ENCODE peak calls at places on chromosomes 6 and 20, in seven cellular contexts. One of them, this sample, is unnamed.

GRCh38 chr20:41183391-41183790 is 46.0 kb downstream of the PLCG1 start:
- DNase-seq in GM04503: no peak
- DNase-seq in GM10248: no peak
- DNase-seq in cardiac fibroblast: no peak
- DNase-seq in upper lobe of right lung: no peak
- DNase-seq in activated T-cell treated with anti-CD3 and anti-CD28 coated beads for 1 hour: no peak
- DNase-seq in Calu3: no peak
- DNase-seq in this sample: no peak

GRCh38 chr20:32024683-32025295 is 14.6 kb downstream of the CCM2L start:
- DNase-seq in cardiac fibroblast: no peak
- DNase-seq in GM04503: no peak
- DNase-seq in upper lobe of right lung: no peak
- DNase-seq in activated T-cell treated with anti-CD3 and anti-CD28 coated beads for 1 hour: no peak
- DNase-seq in Calu3: no peak
- DNase-seq in GM10248: no peak
- DNase-seq in this sample: no peak

GRCh38 chr20:58611236-58612020 is 39.7 kb upstream of the STX16 start:
- DNase-seq in activated T-cell treated with anti-CD3 and anti-CD28 coated beads for 1 hour: no peak
- DNase-seq in cardiac fibroblast: no peak
- DNase-seq in upper lobe of right lung: no peak
- DNase-seq in GM04503: no peak
- DNase-seq in GM10248: no peak
- DNase-seq in Calu3: peak
- DNase-seq in this sample: no peak

GRCh38 chr20:36462440-36463211 is 78.7 kb upstream of the MYL9 start:
- DNase-seq in GM04503: no peak
- DNase-seq in Calu3: peak
- DNase-seq in GM10248: no peak
- DNase-seq in activated T-cell treated with anti-CD3 and anti-CD28 coated beads for 1 hour: no peak
- DNase-seq in upper lobe of right lung: peak
- DNase-seq in cardiac fibroblast: peak
- DNase-seq in this sample: peak

GRCh38 chr20:54020348-54020747 is 50.0 kb downstream of the BCAS1 start:
- DNase-seq in GM04503: no peak
- DNase-seq in cardiac fibroblast: no peak
- DNase-seq in GM10248: no peak
- DNase-seq in activated T-cell treated with anti-CD3 and anti-CD28 coated beads for 1 hour: no peak
- DNase-seq in Calu3: no peak
- DNase-seq in upper lobe of right lung: no peak
- DNase-seq in this sample: no peak

GRCh38 chr6:159134701-159135364 is 34.4 kb upstream of the FNDC1 start:
- DNase-seq in Calu3: peak
- DNase-seq in activated T-cell treated with anti-CD3 and anti-CD28 coated beads for 1 hour: peak
- DNase-seq in GM04503: no peak
- DNase-seq in GM10248: peak
- DNase-seq in upper lobe of right lung: no peak
- DNase-seq in cardiac fibroblast: peak
- DNase-seq in this sample: peak

GRCh38 chr20:32155017-32155965 is 45.8 kb downstream of the TM9SF4 start:
- DNase-seq in GM10248: peak
- DNase-seq in Calu3: peak
- DNase-seq in GM04503: peak
- DNase-seq in activated T-cell treated with anti-CD3 and anti-CD28 coated beads for 1 hour: peak
- DNase-seq in cardiac fibroblast: peak
- DNase-seq in upper lobe of right lung: peak
- DNase-seq in this sample: peak

GRCh38 chr6:37554480-37554819 is 54.8 kb upstream of the CCDC167 start:
- DNase-seq in GM04503: no peak
- DNase-seq in cardiac fibroblast: peak
- DNase-seq in Calu3: peak
- DNase-seq in activated T-cell treated with anti-CD3 and anti-CD28 coated beads for 1 hour: no peak
- DNase-seq in GM10248: no peak
- DNase-seq in upper lobe of right lung: no peak
- DNase-seq in this sample: no peak

GRCh38 chr6:113758214-113758613 is 98.9 kb upstream of the MARCKS start:
- DNase-seq in activated T-cell treated with anti-CD3 and anti-CD28 coated beads for 1 hour: no peak
- DNase-seq in upper lobe of right lung: no peak
- DNase-seq in GM04503: no peak
- DNase-seq in Calu3: no peak
- DNase-seq in cardiac fibroblast: no peak
- DNase-seq in GM10248: no peak
- DNase-seq in this sample: no peak

GRCh38 chr20:47379433-47380150 is 23.1 kb upstream of the ZMYND8 start:
- DNase-seq in GM10248: no peak
- DNase-seq in activated T-cell treated with anti-CD3 and anti-CD28 coated beads for 1 hour: no peak
- DNase-seq in cardiac fibroblast: peak
- DNase-seq in upper lobe of right lung: no peak
- DNase-seq in GM04503: no peak
- DNase-seq in Calu3: no peak
- DNase-seq in this sample: no peak

GRCh38 chr6:122286512-122286911 is 112.9 kb upstream of the HSF2 start:
- DNase-seq in Calu3: no peak
- DNase-seq in activated T-cell treated with anti-CD3 and anti-CD28 coated beads for 1 hour: no peak
- DNase-seq in cardiac fibroblast: peak
- DNase-seq in GM10248: no peak
- DNase-seq in GM04503: no peak
- DNase-seq in upper lobe of right lung: no peak
- DNase-seq in this sample: no peak

GRCh38 chr6:9502991-9503761 is 911.7 kb downstream of the TFAP2A start:
- DNase-seq in upper lobe of right lung: no peak
- DNase-seq in activated T-cell treated with anti-CD3 and anti-CD28 coated beads for 1 hour: no peak
- DNase-seq in GM04503: peak
- DNase-seq in Calu3: no peak
- DNase-seq in GM10248: no peak
- DNase-seq in cardiac fibroblast: peak
- DNase-seq in this sample: no peak

GRCh38 chr6:18515767-18516166 is 128.6 kb downstream of the RNF144B start:
- DNase-seq in upper lobe of right lung: no peak
- DNase-seq in GM10248: no peak
- DNase-seq in GM04503: no peak
- DNase-seq in Calu3: no peak
- DNase-seq in activated T-cell treated with anti-CD3 and anti-CD28 coated beads for 1 hour: no peak
- DNase-seq in cardiac fibroblast: no peak
- DNase-seq in this sample: no peak

GRCh38 chr6:132812756-132813172 is 1.6 kb upstream of the RPS12 start:
- DNase-seq in Calu3: no peak
- DNase-seq in cardiac fibroblast: peak
- DNase-seq in activated T-cell treated with anti-CD3 and anti-CD28 coated beads for 1 hour: no peak
- DNase-seq in GM04503: no peak
- DNase-seq in upper lobe of right lung: no peak
- DNase-seq in GM10248: no peak
- DNase-seq in this sample: no peak

GRCh38 chr20:25041813-25042530 is 16.0 kb downstream of the ACSS1 start:
- DNase-seq in upper lobe of right lung: peak
- DNase-seq in activated T-cell treated with anti-CD3 and anti-CD28 coated beads for 1 hour: no peak
- DNase-seq in Calu3: no peak
- DNase-seq in cardiac fibroblast: no peak
- DNase-seq in GM10248: no peak
- DNase-seq in GM04503: no peak
- DNase-seq in this sample: no peak

GRCh38 chr6:83758533-83758932 is 49.6 kb upstream of the SNAP91 start:
- DNase-seq in cardiac fibroblast: no peak
- DNase-seq in activated T-cell treated with anti-CD3 and anti-CD28 coated beads for 1 hour: no peak
- DNase-seq in GM04503: no peak
- DNase-seq in GM10248: no peak
- DNase-seq in upper lobe of right lung: no peak
- DNase-seq in Calu3: no peak
- DNase-seq in this sample: no peak

GRCh38 chr6:90370493-90370959 is 73.9 kb upstream of the BACH2 start:
- DNase-seq in activated T-cell treated with anti-CD3 and anti-CD28 coated beads for 1 hour: no peak
- DNase-seq in cardiac fibroblast: no peak
- DNase-seq in upper lobe of right lung: no peak
- DNase-seq in GM04503: no peak
- DNase-seq in GM10248: no peak
- DNase-seq in Calu3: no peak
- DNase-seq in this sample: no peak

GRCh38 chr6:16694789-16695188 is 66.5 kb downstream of the ATXN1 start:
- DNase-seq in Calu3: no peak
- DNase-seq in cardiac fibroblast: no peak
- DNase-seq in GM04503: no peak
- DNase-seq in GM10248: peak
- DNase-seq in activated T-cell treated with anti-CD3 and anti-CD28 coated beads for 1 hour: no peak
- DNase-seq in upper lobe of right lung: no peak
- DNase-seq in this sample: no peak

GRCh38 chr20:4038047-4038459 is 22.7 kb upstream of the RNF24 start:
- DNase-seq in GM04503: peak
- DNase-seq in Calu3: peak
- DNase-seq in activated T-cell treated with anti-CD3 and anti-CD28 coated beads for 1 hour: peak
- DNase-seq in GM10248: peak
- DNase-seq in cardiac fibroblast: peak
- DNase-seq in upper lobe of right lung: peak
- DNase-seq in this sample: peak

GRCh38 chr20:59301343-59302007 is 1.1 kb downstream of the EDN3 start:
- DNase-seq in GM10248: no peak
- DNase-seq in GM04503: no peak
- DNase-seq in upper lobe of right lung: no peak
- DNase-seq in activated T-cell treated with anti-CD3 and anti-CD28 coated beads for 1 hour: no peak
- DNase-seq in Calu3: no peak
- DNase-seq in cardiac fibroblast: no peak
- DNase-seq in this sample: peak

GRCh38 chr20:11387189-11387754 is 530.4 kb upstream of the BTBD3 start:
- DNase-seq in upper lobe of right lung: no peak
- DNase-seq in GM10248: no peak
- DNase-seq in Calu3: peak
- DNase-seq in cardiac fibroblast: peak
- DNase-seq in GM04503: peak
- DNase-seq in activated T-cell treated with anti-CD3 and anti-CD28 coated beads for 1 hour: no peak
- DNase-seq in this sample: no peak

GRCh38 chr6:106227612-106228507 is 97.7 kb downstream of the ATG5 start:
- DNase-seq in activated T-cell treated with anti-CD3 and anti-CD28 coated beads for 1 hour: no peak
- DNase-seq in cardiac fibroblast: no peak
- DNase-seq in Calu3: no peak
- DNase-seq in GM04503: no peak
- DNase-seq in GM10248: no peak
- DNase-seq in upper lobe of right lung: no peak
- DNase-seq in this sample: no peak

GRCh38 chr6:142207265-142207877 is 60.3 kb downstream of the VTA1 start:
- DNase-seq in activated T-cell treated with anti-CD3 and anti-CD28 coated beads for 1 hour: peak
- DNase-seq in GM10248: no peak
- DNase-seq in GM04503: peak
- DNase-seq in Calu3: peak
- DNase-seq in cardiac fibroblast: peak
- DNase-seq in upper lobe of right lung: no peak
- DNase-seq in this sample: no peak

GRCh38 chr20:35319206-35320197 is 27.3 kb upstream of the FAM83C start:
- DNase-seq in activated T-cell treated with anti-CD3 and anti-CD28 coated beads for 1 hour: no peak
- DNase-seq in GM10248: no peak
- DNase-seq in cardiac fibroblast: peak
- DNase-seq in Calu3: no peak
- DNase-seq in GM04503: peak
- DNase-seq in upper lobe of right lung: no peak
- DNase-seq in this sample: no peak

GRCh38 chr6:36832313-36832712 is 6.9 kb downstream of the CPNE5 start:
- DNase-seq in GM04503: no peak
- DNase-seq in activated T-cell treated with anti-CD3 and anti-CD28 coated beads for 1 hour: no peak
- DNase-seq in cardiac fibroblast: no peak
- DNase-seq in upper lobe of right lung: no peak
- DNase-seq in Calu3: no peak
- DNase-seq in GM10248: no peak
- DNase-seq in this sample: no peak

GRCh38 chr6:76770166-76770565 is 693.1 kb downstream of the HTR1B start:
- DNase-seq in GM10248: no peak
- DNase-seq in Calu3: no peak
- DNase-seq in GM04503: no peak
- DNase-seq in upper lobe of right lung: no peak
- DNase-seq in activated T-cell treated with anti-CD3 and anti-CD28 coated beads for 1 hour: no peak
- DNase-seq in cardiac fibroblast: no peak
- DNase-seq in this sample: no peak

GRCh38 chr20:31803552-31804291 is 15.4 kb upstream of the MYLK2 start:
- DNase-seq in activated T-cell treated with anti-CD3 and anti-CD28 coated beads for 1 hour: no peak
- DNase-seq in cardiac fibroblast: no peak
- DNase-seq in GM10248: no peak
- DNase-seq in Calu3: no peak
- DNase-seq in upper lobe of right lung: no peak
- DNase-seq in GM04503: no peak
- DNase-seq in this sample: no peak

GRCh38 chr20:10360878-10361277 is 73.1 kb downstream of the MKKS start:
- DNase-seq in cardiac fibroblast: no peak
- DNase-seq in activated T-cell treated with anti-CD3 and anti-CD28 coated beads for 1 hour: no peak
- DNase-seq in GM04503: no peak
- DNase-seq in upper lobe of right lung: no peak
- DNase-seq in GM10248: no peak
- DNase-seq in Calu3: no peak
- DNase-seq in this sample: no peak

GRCh38 chr20:24747881-24748595 is 201.0 kb upstream of the CST7 start:
- DNase-seq in cardiac fibroblast: no peak
- DNase-seq in GM10248: no peak
- DNase-seq in activated T-cell treated with anti-CD3 and anti-CD28 coated beads for 1 hour: no peak
- DNase-seq in upper lobe of right lung: no peak
- DNase-seq in GM04503: no peak
- DNase-seq in Calu3: no peak
- DNase-seq in this sample: no peak

GRCh38 chr6:56806368-56806767 is 148.5 kb upstream of the BEND6 start:
- DNase-seq in Calu3: no peak
- DNase-seq in upper lobe of right lung: no peak
- DNase-seq in GM10248: no peak
- DNase-seq in activated T-cell treated with anti-CD3 and anti-CD28 coated beads for 1 hour: no peak
- DNase-seq in GM04503: no peak
- DNase-seq in cardiac fibroblast: no peak
- DNase-seq in this sample: no peak

GRCh38 chr6:31007694-31008093 is 2.6 kb upstream of the MUC22 start:
- DNase-seq in GM04503: peak
- DNase-seq in Calu3: peak
- DNase-seq in GM10248: no peak
- DNase-seq in activated T-cell treated with anti-CD3 and anti-CD28 coated beads for 1 hour: no peak
- DNase-seq in cardiac fibroblast: peak
- DNase-seq in upper lobe of right lung: no peak
- DNase-seq in this sample: no peak

GRCh38 chr20:44324343-44324742 is 12.5 kb upstream of the R3HDML start:
- DNase-seq in Calu3: no peak
- DNase-seq in activated T-cell treated with anti-CD3 and anti-CD28 coated beads for 1 hour: no peak
- DNase-seq in GM04503: no peak
- DNase-seq in GM10248: no peak
- DNase-seq in upper lobe of right lung: no peak
- DNase-seq in cardiac fibroblast: no peak
- DNase-seq in this sample: no peak

GRCh38 chr20:19405958-19406357 is 193.5 kb downstream of the SLC24A3 start:
- DNase-seq in cardiac fibroblast: no peak
- DNase-seq in Calu3: no peak
- DNase-seq in GM04503: no peak
- DNase-seq in upper lobe of right lung: no peak
- DNase-seq in activated T-cell treated with anti-CD3 and anti-CD28 coated beads for 1 hour: no peak
- DNase-seq in GM10248: no peak
- DNase-seq in this sample: no peak

GRCh38 chr6:100177956-100178355 is 183.9 kb upstream of the MCHR2 start:
- DNase-seq in cardiac fibroblast: peak
- DNase-seq in activated T-cell treated with anti-CD3 and anti-CD28 coated beads for 1 hour: no peak
- DNase-seq in upper lobe of right lung: no peak
- DNase-seq in GM10248: no peak
- DNase-seq in GM04503: no peak
- DNase-seq in Calu3: no peak
- DNase-seq in this sample: no peak

GRCh38 chr6:170178561-170179477 is 112.1 kb downstream of the DLL1 start:
- DNase-seq in GM04503: peak
- DNase-seq in Calu3: peak
- DNase-seq in GM10248: no peak
- DNase-seq in upper lobe of right lung: no peak
- DNase-seq in activated T-cell treated with anti-CD3 and anti-CD28 coated beads for 1 hour: no peak
- DNase-seq in cardiac fibroblast: peak
- DNase-seq in this sample: peak

GRCh38 chr6:2767327-2767985 is 2.3 kb downstream of the WRNIP1 start:
- DNase-seq in GM10248: no peak
- DNase-seq in upper lobe of right lung: no peak
- DNase-seq in Calu3: no peak
- DNase-seq in activated T-cell treated with anti-CD3 and anti-CD28 coated beads for 1 hour: no peak
- DNase-seq in cardiac fibroblast: peak
- DNase-seq in GM04503: no peak
- DNase-seq in this sample: no peak

GRCh38 chr6:124753001-124753400 is 209.2 kb upstream of the RNF217 start:
- DNase-seq in Calu3: no peak
- DNase-seq in activated T-cell treated with anti-CD3 and anti-CD28 coated beads for 1 hour: no peak
- DNase-seq in cardiac fibroblast: no peak
- DNase-seq in GM04503: no peak
- DNase-seq in upper lobe of right lung: no peak
- DNase-seq in GM10248: no peak
- DNase-seq in this sample: no peak